ENCODE peak calls at places on chromosomes 16 and 17, in five cellular contexts. K is left ventricle myocardium inferior, F is glutamatergic neuron, A is cardiac muscle cell, M is sigmoid colon. R is an unnamed sample.

GRCh38 chr17:81365148-81365600 is 30.1 kb upstream of the BAHCC1 start:
- DNase-seq in K (no peak), F (no peak), A (peak), M (peak), R (no peak)

GRCh38 chr17:14833201-14833773 is 431.8 kb downstream of the PMP22 start:
- DNase-seq in K (no peak), F (no peak), A (no peak), M (no peak), R (no peak)

GRCh38 chr17:32659419-32659842 is 172.6 kb downstream of the CDK5R1 start:
- DNase-seq in K (peak), F (peak), A (peak), M (peak), R (peak)

GRCh38 chr16:69880640-69881133 is 70.4 kb upstream of the CLEC18A start:
- DNase-seq in K (no peak), F (no peak), A (no peak), M (no peak), R (no peak)

GRCh38 chr16:26598061-26598460 is 468.7 kb upstream of the C16orf82 start:
- DNase-seq in K (no peak), F (no peak), A (no peak), M (no peak), R (no peak)

GRCh38 chr16:9323170-9323569 is 231.7 kb downstream of the HAPSTR1 start:
- DNase-seq in K (no peak), F (no peak), A (no peak), M (no peak), R (no peak)

GRCh38 chr17:75289832-75290337 is 652 bp upstream of the SLC25A19 start:
- DNase-seq in K (peak), F (no peak), A (peak), M (peak), R (no peak)

GRCh38 chr17:77036841-77037381 is 103.9 kb upstream of the SEC14L1 start:
- DNase-seq in K (peak), F (peak), A (no peak), M (no peak), R (no peak)

DNA sequence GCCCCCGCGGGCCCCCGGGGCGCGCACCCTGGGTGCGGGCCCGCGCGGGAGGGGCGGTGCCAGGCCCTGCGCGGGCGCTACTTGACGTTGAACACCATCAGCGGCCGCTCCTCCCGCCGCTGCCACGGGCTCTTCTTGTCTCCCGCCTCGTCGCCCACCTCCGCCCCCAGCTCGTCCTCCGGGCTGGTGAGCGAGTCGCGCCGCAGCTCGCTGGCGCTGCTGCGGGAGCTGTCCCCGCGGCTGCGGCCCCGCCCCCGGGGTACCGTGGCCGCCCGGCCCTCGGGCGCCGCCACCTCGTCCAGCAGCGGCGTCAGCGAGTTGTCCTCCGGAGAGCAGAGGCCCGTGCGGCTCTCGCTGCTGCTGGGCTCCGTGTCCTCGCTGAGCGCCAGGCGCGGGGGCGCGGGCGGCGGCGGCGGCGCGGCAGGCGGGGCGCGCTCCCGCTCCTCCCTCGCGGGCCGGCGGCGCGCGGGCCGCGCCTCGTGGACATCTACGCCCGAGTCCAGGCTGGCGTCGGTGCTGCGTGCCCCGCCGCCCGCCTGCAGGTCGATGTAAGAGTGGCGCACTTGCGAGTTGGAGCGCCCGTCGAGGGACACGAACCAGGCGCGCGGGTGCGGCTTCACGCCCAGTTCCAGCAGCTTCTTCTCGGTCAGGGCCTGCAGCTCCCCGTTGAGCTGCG is 8.7 kb downstream of the GRN start:
- DNase-seq in K (peak), F (peak), A (peak), M (no peak), R (no peak)
- TF ChIP-seq CTCF in K (no peak), F (no peak), A (no peak), M (no peak), R (no peak)

DNA sequence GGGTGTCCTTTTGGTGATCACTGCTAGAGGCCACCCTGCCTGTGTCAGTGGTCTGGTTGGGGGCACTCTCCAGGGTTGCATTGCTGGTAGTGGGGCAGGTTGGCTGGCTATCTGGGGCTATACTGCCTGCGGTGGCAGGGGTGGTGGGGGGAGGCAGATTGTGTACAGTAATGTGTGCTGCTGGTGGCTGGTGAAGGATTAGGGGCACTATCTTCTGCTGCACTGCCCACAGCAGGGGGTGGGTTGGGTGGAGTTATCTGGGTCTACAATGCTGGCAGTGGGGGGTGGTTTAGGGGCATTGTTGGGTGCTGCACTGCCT is 204.0 kb upstream of the WSB1 start:
- DNase-seq in K (no peak), F (no peak), A (no peak), M (no peak), R (no peak)
- TF ChIP-seq CTCF in K (no peak), F (no peak), A (no peak), M (no peak), R (no peak)

GRCh38 chr16:4474192-4474961 is at the start of gene NMRAL1:
- DNase-seq in K (peak), F (peak), A (peak), M (peak), R (peak)

GRCh38 chr16:4472880-4473279 is 1.5 kb downstream of the NMRAL1 start:
- DNase-seq in K (no peak), F (no peak), A (no peak), M (no peak), R (no peak)

GRCh38 chr16:4477966-4478365 is 1.8 kb downstream of the HMOX2 start:
- DNase-seq in K (no peak), F (no peak), A (no peak), M (no peak), R (peak)

GRCh38 chr16:4471869-4472268 is 2.6 kb downstream of the NMRAL1 start:
- DNase-seq in K (no peak), F (no peak), A (no peak), M (no peak), R (no peak)

GRCh38 chr16:4475880-4476790 is at the start of gene HMOX2:
- DNase-seq in K (peak), F (peak), A (peak), M (peak), R (peak)
- TF ChIP-seq CTCF in K (peak), F (no peak), A (peak), M (no peak), R (no peak)

GRCh38 chr16:57906385-57907316 is 64.3 kb downstream of the CNGB1 start:
- DNase-seq in K (no peak), F (no peak), A (peak), M (no peak), R (peak)
- TF ChIP-seq CTCF in K (peak), F (no peak), A (peak), M (no peak), R (peak)

GRCh38 chr16:89138513-89138795 is 33.1 kb upstream of the CDH15 start:
- DNase-seq in K (no peak), F (no peak), A (no peak), M (no peak), R (no peak)
- TF ChIP-seq CTCF in K (no peak), F (no peak), A (no peak), M (no peak), R (no peak)

GRCh38 chr17:18331879-18332278 is 16.8 kb downstream of the SMCR8 start:
- DNase-seq in K (no peak), F (no peak), A (no peak), M (no peak), R (no peak)
- TF ChIP-seq CTCF in K (no peak), F (no peak), A (no peak), M (no peak), R (no peak)

GRCh38 chr17:11264183-11264871 is 23.3 kb downstream of the SHISA6 start:
- DNase-seq in K (no peak), F (no peak), A (no peak), M (no peak), R (no peak)
- TF ChIP-seq CTCF in K (no peak), F (peak), A (no peak), M (no peak), R (peak)

GRCh38 chr16:3793161-3793576 is 75.8 kb upstream of the TRAP1 start:
- DNase-seq in K (peak), F (no peak), A (peak), M (peak), R (no peak)
- TF ChIP-seq CTCF in K (peak), F (no peak), A (no peak), M (no peak), R (no peak)